ENCODE peak calls at places on chromosomes 11 and 22, in five cellular contexts. U is transverse colon, I is fibroblast of lung, R is lower lobe of right lung, W is GM12878. C is an unnamed sample. For H3K27me3, the result is how much of the 10 kb centered on the place peaks cover.

GRCh38 chr11:111736621-111737055 is 29.6 kb downstream of the PPP2R1B start:
- DNase-seq in U (no peak), I (peak), R (no peak), W (no peak), C (no peak)

GRCh38 chr11:29530961-29531360 is 485.9 kb downstream of the KCNA4 start:
- DNase-seq in U (no peak), I (no peak), R (no peak), W (no peak), C (no peak)

GRCh38 chr11:46894506-46894905 is 23.8 kb downstream of the LRP4 start:
- DNase-seq in U (no peak), I (no peak), R (no peak), W (no peak), C (no peak)

GRCh38 chr22:17629646-17630045 is 1.1 kb upstream of the ATP6V1E1 start:
- DNase-seq in U (no peak), I (no peak), R (no peak), W (no peak), C (no peak)

GRCh38 chr11:77636738-77637344 is 753 bp downstream of the CLNS1A start:
- DNase-seq in U (no peak), I (no peak), R (no peak), W (no peak), C (no peak)

GRCh38 chr11:83072689-83073242 is 1.1 kb upstream of the RAB30 start:
- DNase-seq in U (no peak), I (no peak), R (no peak), W (no peak), C (no peak)

GRCh38 chr11:5992604-5993251 is 5.9 kb upstream of the OR52L1 start:
- DNase-seq in U (no peak), I (peak), R (no peak), W (no peak), C (no peak)

GRCh38 chr22:36758792-36759271 is 17.1 kb downstream of the IFT27 start:
- DNase-seq in U (no peak), I (no peak), R (peak), W (no peak), C (no peak)

GRCh38 chr22:49942565-49943404 is 17.8 kb upstream of the PIM3 start:
- DNase-seq in U (no peak), I (no peak), R (no peak), W (no peak), C (no peak)

GRCh38 chr22:44154431-44154942 is 26.2 kb upstream of the PARVG start:
- DNase-seq in U (no peak), I (peak), R (no peak), W (peak), C (no peak)

GRCh38 chr22:49525366-49525765 is 302.3 kb downstream of the BRD1 start:
- DNase-seq in U (no peak), I (no peak), R (no peak), W (no peak), C (no peak)

GRCh38 chr22:37201066-37201820 is 11.0 kb downstream of the SSTR3 start:
- DNase-seq in U (no peak), I (no peak), R (peak), W (no peak), C (no peak)

GRCh38 chr11:17683378-17684161 is 35.8 kb upstream of the MYOD1 start:
- DNase-seq in U (no peak), I (peak), R (no peak), W (no peak), C (no peak)

GRCh38 chr11:12677131-12677530 is 2.9 kb downstream of the TEAD1 start:
- DNase-seq in U (peak), I (peak), R (no peak), W (no peak), C (no peak)

GRCh38 chr11:102989379-102990047 is 34.0 kb upstream of the MMP13 start:
- DNase-seq in U (no peak), I (peak), R (no peak), W (no peak), C (no peak)

GRCh38 chr22:48761546-48761945 is 1066.1 kb downstream of the BRD1 start:
- DNase-seq in U (no peak), I (no peak), R (peak), W (no peak), C (no peak)

GRCh38 chr11:83521647-83522596 is 235.8 kb upstream of the CCDC90B start:
- DNase-seq in U (no peak), I (peak), R (no peak), W (no peak), C (no peak)

GRCh38 chr22:31662668-31663037 is 638 bp upstream of the PISD start:
- DNase-seq in U (no peak), I (no peak), R (no peak), W (no peak), C (no peak)

GRCh38 chr22:38202437-38203089 is 769 bp downstream of the MAFF start:
- DNase-seq in U (peak), I (peak), R (peak), W (no peak), C (peak)

GRCh38 chr11:41201156-41201555 is 258.3 kb downstream of the LRRC4C start:
- DNase-seq in U (no peak), I (peak), R (no peak), W (no peak), C (no peak)

GRCh38 chr22:36891646-36892045 is 21.8 kb upstream of the CSF2RB start:
- DNase-seq in U (no peak), I (no peak), R (no peak), W (no peak), C (no peak)

GRCh38 chr11:87819141-87819540 is 356.1 kb downstream of the RAB38 start:
- DNase-seq in U (no peak), I (no peak), R (no peak), W (no peak), C (no peak)

GRCh38 chr22:39503590-39503989 is 1.5 kb downstream of the MIEF1 start:
- DNase-seq in U (no peak), I (no peak), R (peak), W (no peak), C (no peak)

GRCh38 chr11:70761094-70761905 is 363.0 kb downstream of the CTTN start:
- DNase-seq in U (no peak), I (no peak), R (no peak), W (no peak), C (no peak)

GRCh38 chr22:19043111-19044085 is 78.8 kb downstream of the DGCR2 start:
- DNase-seq in U (no peak), I (no peak), R (peak), W (no peak), C (no peak)

GRCh38 chr11:1767399-1768140 is 3.8 kb upstream of the CTSD start:
- DNase-seq in U (no peak), I (no peak), R (no peak), W (no peak), C (no peak)

GRCh38 chr22:23251445-23252093 is 71.3 kb downstream of the BCR start:
- DNase-seq in U (peak), I (no peak), R (no peak), W (no peak), C (no peak)
- TF ChIP-seq CTCF in U (no peak), I (no peak), R (no peak), W (no peak), C (no peak)

DNA sequence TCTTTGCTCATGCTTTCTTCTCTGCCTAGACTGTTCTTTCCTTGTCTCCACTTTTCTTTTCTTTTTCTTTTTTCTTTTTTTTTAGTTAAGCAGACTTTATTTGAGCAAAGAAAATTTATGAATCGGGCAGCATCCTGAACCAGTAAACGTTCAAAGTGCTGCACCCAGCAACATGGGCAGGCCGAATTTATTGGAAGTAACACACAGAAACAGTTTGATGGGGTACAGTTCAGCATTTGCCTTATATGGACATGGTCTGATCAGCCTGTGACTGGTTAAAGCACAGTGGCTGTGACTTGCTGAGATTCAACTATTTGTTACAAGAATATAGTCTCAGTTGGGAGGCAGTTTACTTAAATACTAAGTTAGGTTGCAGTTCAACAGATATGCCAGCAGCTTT is 16.0 kb downstream of the CD3E start:
- DNase-seq in U (no peak), I (no peak), R (no peak), W (no peak), C (no peak)
- H3K27me3 ChIP-seq in U (under half), I (under half), R (under half), W (under half), C (under half)

GRCh38 chr11:2975594-2975993 is 16.5 kb downstream of the NAP1L4 start:
- DNase-seq in U (no peak), I (peak), R (no peak), W (no peak), C (no peak)
- TF ChIP-seq CTCF in U (peak), I (peak), R (peak), W (peak), C (peak)

GRCh38 chr22:22144858-22145257 is 99.7 kb upstream of the VPREB1 start:
- DNase-seq in U (no peak), I (peak), R (no peak), W (no peak), C (no peak)

GRCh38 chr22:22151308-22151707 is 93.3 kb upstream of the VPREB1 start:
- DNase-seq in U (no peak), I (no peak), R (no peak), W (no peak), C (no peak)

GRCh38 chr22:22154068-22154467 is 90.5 kb upstream of the VPREB1 start:
- DNase-seq in U (no peak), I (no peak), R (no peak), W (no peak), C (no peak)

GRCh38 chr22:22150457-22150856 is 94.1 kb upstream of the VPREB1 start:
- DNase-seq in U (no peak), I (no peak), R (no peak), W (no peak), C (no peak)

GRCh38 chr22:22148905-22149304 is 95.7 kb upstream of the VPREB1 start:
- DNase-seq in U (no peak), I (no peak), R (no peak), W (no peak), C (no peak)
- H3K27me3 ChIP-seq in U (half or more), I (under half), R (half or more), W (under half), C (under half)

DNA sequence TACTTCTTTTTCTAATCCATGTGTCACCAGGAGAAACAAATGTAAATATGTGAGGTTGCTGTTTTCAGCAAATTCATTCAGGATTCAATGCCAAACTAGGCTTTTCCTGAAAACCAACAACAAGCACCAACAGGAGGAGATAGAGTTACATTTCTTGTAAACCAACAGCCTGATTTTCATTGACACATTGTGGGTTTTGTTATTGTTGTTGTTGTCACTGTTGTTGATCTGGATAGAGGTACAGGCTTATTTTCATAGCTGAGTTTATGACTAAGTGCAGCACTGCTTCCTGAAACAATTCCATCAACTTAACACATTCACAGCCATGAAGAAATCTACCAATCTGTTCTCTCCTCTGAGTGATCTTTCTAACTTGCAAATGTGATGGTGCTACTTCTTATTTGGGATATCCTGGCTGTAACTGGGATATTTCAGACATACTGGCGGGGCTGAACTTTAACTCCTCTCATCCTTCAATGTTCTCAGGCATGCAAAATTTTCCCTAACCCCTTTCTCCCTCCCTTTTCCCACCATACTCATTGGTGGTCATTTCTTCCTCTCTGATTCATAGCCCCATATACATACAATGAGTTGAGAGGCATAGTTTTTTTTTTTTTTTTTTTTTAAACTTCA is 65.5 kb downstream of the ME3 start:
- DNase-seq in U (no peak), I (no peak), R (no peak), W (no peak), C (no peak)
- TF ChIP-seq CTCF in U (no peak), I (no peak), R (no peak), W (no peak), C (no peak)

DNA sequence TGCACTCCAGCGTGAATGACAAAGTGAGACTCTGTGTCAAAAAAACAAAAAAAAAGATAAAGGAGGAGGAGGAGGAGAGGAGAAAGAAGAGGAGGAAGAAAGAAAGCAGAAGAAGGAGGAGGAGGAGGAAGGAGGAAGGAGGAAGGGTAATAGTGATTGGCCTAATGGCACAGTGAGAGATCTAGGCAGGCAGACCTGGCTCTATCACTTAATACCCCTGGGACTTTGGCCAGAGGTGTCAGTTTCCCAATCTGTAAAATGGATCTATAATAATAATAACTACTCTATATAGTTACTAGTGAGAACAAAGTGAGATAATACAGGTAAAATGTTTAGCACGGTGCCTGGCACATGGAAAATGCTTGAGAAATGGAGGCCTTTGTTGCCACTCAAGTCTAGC is 25.2 kb upstream of the ASPHD2 start:
- DNase-seq in U (no peak), I (no peak), R (no peak), W (no peak), C (no peak)
- H3K27me3 ChIP-seq in U (under half), I (under half), R (under half), W (under half), C (under half)

GRCh38 chr11:39412117-39412516 is 2047.3 kb downstream of the LRRC4C start:
- DNase-seq in U (no peak), I (no peak), R (no peak), W (no peak), C (no peak)
- TF ChIP-seq CTCF in U (no peak), I (no peak), R (no peak), W (no peak), C (no peak)

GRCh38 chr11:61526956-61527731 is 18.6 kb downstream of the LRRC10B start:
- DNase-seq in U (no peak), I (no peak), R (no peak), W (no peak), C (no peak)
- H3K27me3 ChIP-seq in U (under half), I (under half), R (under half), W (under half), C (under half)

GRCh38 chr11:7501894-7502293 is 11.9 kb upstream of the PPFIBP2 start:
- DNase-seq in U (no peak), I (no peak), R (no peak), W (no peak), C (no peak)
- TF ChIP-seq CTCF in U (no peak), I (no peak), R (no peak), W (no peak), C (no peak)

GRCh38 chr11:123378096-123378495 is 52.0 kb upstream of the GRAMD1B start:
- DNase-seq in U (no peak), I (no peak), R (no peak), W (no peak), C (no peak)
- H3K27me3 ChIP-seq in U (under half), I (under half), R (under half), W (under half), C (under half)

C was measured in GM06990.